ENCODE peak calls at places on chromosomes 2 and 18, in ten cellular contexts. V is H7; X is mammary epithelial cell; N is NCI-H510A; M is uterus; L is small intestine; H is endothelial cell; D is A172; Q is HTR-8/SVneo; U is CD4-positive, alpha-beta T cell. B is an unnamed sample.

GRCh38 chr2:102238039-102238756 is 51.4 kb downstream of the IL1RL2 start:
- DNase-seq in M (no peak), L (peak), V (no peak), U (no peak), D (peak), X (no peak), H (no peak), Q (no peak), N (no peak), B (no peak)

GRCh38 chr2:216556202-216556601 is 57.6 kb downstream of the RPL37A start:
- DNase-seq in V (no peak), X (no peak), U (no peak), H (no peak), Q (no peak), M (no peak), D (no peak), L (no peak), N (no peak), B (no peak)

GRCh38 chr2:240292622-240293021 is 142.8 kb upstream of the GPC1 start:
- DNase-seq in X (no peak), M (no peak), H (no peak), V (peak), L (no peak), Q (no peak), N (no peak), D (no peak), U (no peak), B (no peak)

GRCh38 chr2:238421695-238422035 is 5.1 kb upstream of the ASB1 start:
- DNase-seq in M (no peak), Q (no peak), L (no peak), N (no peak), X (no peak), U (no peak), V (peak), D (no peak), H (no peak), B (no peak)

GRCh38 chr2:207110310-207110709 is 55.4 kb downstream of the KLF7 start:
- DNase-seq in N (no peak), M (no peak), D (no peak), H (no peak), X (no peak), L (no peak), Q (no peak), U (no peak), V (no peak), B (no peak)

GRCh38 chr2:98669675-98670074 is 61.3 kb downstream of the MGAT4A start:
- DNase-seq in M (no peak), Q (no peak), L (peak), V (no peak), U (no peak), H (no peak), N (no peak), D (peak), X (no peak), B (peak)

GRCh38 chr2:222796413-222797103 is 64.3 kb upstream of the ACSL3 start:
- DNase-seq in L (peak), X (no peak), H (no peak), M (no peak), V (no peak), N (peak), U (no peak), D (no peak), Q (no peak), B (peak)

GRCh38 chr18:55382277-55382805 is 205.7 kb downstream of the TCF4 start:
- DNase-seq in X (no peak), N (no peak), V (no peak), D (peak), L (no peak), M (no peak), Q (no peak), H (no peak), U (no peak), B (no peak)

GRCh38 chr2:167264380-167264779 is 376.1 kb downstream of the XIRP2 start:
- DNase-seq in D (peak), X (peak), M (no peak), Q (no peak), N (no peak), H (peak), V (peak), U (no peak), L (peak), B (peak)

GRCh38 chr2:240638517-240639160 is 13.4 kb downstream of the GPR35 start:
- DNase-seq in H (no peak), M (no peak), N (no peak), U (no peak), V (no peak), D (no peak), Q (no peak), L (no peak), X (no peak), B (no peak)

GRCh38 chr18:49849331-49850217 is 36.2 kb upstream of the ACAA2 start:
- DNase-seq in M (no peak), N (peak), Q (peak), L (peak), D (peak), H (no peak), X (peak), V (peak), U (no peak), B (peak)

GRCh38 chr18:68555935-68556334 is 159.0 kb downstream of the TMX3 start:
- DNase-seq in X (peak), M (no peak), H (no peak), U (no peak), V (no peak), L (no peak), D (peak), Q (no peak), N (no peak), B (no peak)

GRCh38 chr2:10341193-10341592 is 38.5 kb downstream of the HPCAL1 start:
- DNase-seq in N (no peak), D (no peak), H (no peak), L (peak), X (no peak), Q (no peak), V (no peak), M (no peak), U (no peak), B (no peak)

GRCh38 chr2:177830881-177831386 is 241.6 kb downstream of the PDE11A start:
- DNase-seq in N (peak), D (no peak), U (no peak), Q (no peak), X (no peak), V (no peak), M (no peak), H (no peak), L (no peak), B (no peak)

GRCh38 chr2:38975009-38975408 is 85.3 kb downstream of the ARHGEF33 start:
- DNase-seq in N (no peak), L (no peak), X (no peak), U (no peak), V (no peak), M (no peak), D (no peak), H (no peak), Q (no peak), B (no peak)

GRCh38 chr2:227462463-227462951 is 9.4 kb upstream of the AGFG1 start:
- DNase-seq in V (no peak), X (no peak), D (peak), H (peak), Q (no peak), M (no peak), U (no peak), N (no peak), L (peak), B (no peak)